ENCODE peak calls at places on chromosome 17, in six cellular contexts. One of them, this sample, is unnamed.

GRCh38 chr17:29597361-29598172 is 4.6 kb downstream of the ANKRD13B start:
- DNase-seq in choroid plexus epithelial cell: no peak
- DNase-seq in transverse colon: no peak
- DNase-seq in neural progenitor cell: peak
- DNase-seq in Peyer's patch: no peak
- DNase-seq in HFFc6: no peak
- DNase-seq in this sample: no peak

GRCh38 chr17:75679706-75680201 is 12.6 kb downstream of the SAP30BP start:
- DNase-seq in Peyer's patch: no peak
- DNase-seq in choroid plexus epithelial cell: peak
- DNase-seq in transverse colon: peak
- DNase-seq in neural progenitor cell: no peak
- DNase-seq in HFFc6: peak
- DNase-seq in this sample: no peak

GRCh38 chr17:8868529-8868951 is 1.1 kb upstream of the PIK3R6 start:
- DNase-seq in neural progenitor cell: no peak
- DNase-seq in HFFc6: no peak
- DNase-seq in Peyer's patch: no peak
- DNase-seq in choroid plexus epithelial cell: no peak
- DNase-seq in transverse colon: no peak
- DNase-seq in this sample: no peak

GRCh38 chr17:70597774-70598173 is 428.4 kb downstream of the KCNJ2 start:
- DNase-seq in neural progenitor cell: no peak
- DNase-seq in Peyer's patch: no peak
- DNase-seq in HFFc6: no peak
- DNase-seq in transverse colon: no peak
- DNase-seq in choroid plexus epithelial cell: no peak
- DNase-seq in this sample: no peak

GRCh38 chr17:66978514-66979061 is 14.1 kb downstream of the CACNG4 start:
- DNase-seq in neural progenitor cell: no peak
- DNase-seq in HFFc6: no peak
- DNase-seq in choroid plexus epithelial cell: no peak
- DNase-seq in transverse colon: no peak
- DNase-seq in Peyer's patch: no peak
- DNase-seq in this sample: no peak

GRCh38 chr17:68398731-68399637 is 58.3 kb downstream of the WIPI1 start:
- DNase-seq in Peyer's patch: peak
- DNase-seq in HFFc6: peak
- DNase-seq in neural progenitor cell: peak
- DNase-seq in transverse colon: peak
- DNase-seq in choroid plexus epithelial cell: peak
- DNase-seq in this sample: peak

GRCh38 chr17:40327244-40327666 is 18.3 kb downstream of the RARA start:
- DNase-seq in choroid plexus epithelial cell: no peak
- DNase-seq in Peyer's patch: peak
- DNase-seq in transverse colon: no peak
- DNase-seq in HFFc6: no peak
- DNase-seq in neural progenitor cell: no peak
- DNase-seq in this sample: no peak

GRCh38 chr17:42585353-42585752 is 7.8 kb upstream of the PSMC3IP start:
- DNase-seq in transverse colon: no peak
- DNase-seq in HFFc6: no peak
- DNase-seq in neural progenitor cell: no peak
- DNase-seq in Peyer's patch: no peak
- DNase-seq in choroid plexus epithelial cell: peak
- DNase-seq in this sample: no peak

GRCh38 chr17:15912416-15912955 is 32.4 kb upstream of the ADORA2B start:
- DNase-seq in transverse colon: no peak
- DNase-seq in HFFc6: no peak
- DNase-seq in neural progenitor cell: no peak
- DNase-seq in Peyer's patch: no peak
- DNase-seq in choroid plexus epithelial cell: no peak
- DNase-seq in this sample: no peak

DNA sequence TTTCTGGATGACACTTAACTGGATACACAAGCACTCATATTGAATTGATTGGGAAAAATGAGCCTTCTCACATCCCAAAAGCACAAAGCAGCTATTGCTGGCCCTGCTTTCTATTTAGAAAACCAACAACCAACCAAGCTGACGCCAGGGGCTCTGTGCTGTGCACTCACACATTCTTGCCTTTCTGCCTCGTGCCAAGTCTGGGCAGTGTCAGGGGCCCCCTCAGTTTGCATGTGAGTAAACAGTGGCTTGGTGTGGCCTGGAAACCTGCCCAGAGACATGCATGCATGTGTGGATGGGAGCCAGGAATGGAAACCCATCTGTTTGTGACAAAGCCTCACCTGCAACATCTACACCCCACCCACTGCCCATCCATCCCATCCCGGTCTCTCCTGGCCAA is 20.3 kb downstream of the MIEF2 start:
- DNase-seq in transverse colon: no peak
- DNase-seq in HFFc6: no peak
- DNase-seq in choroid plexus epithelial cell: peak
- DNase-seq in neural progenitor cell: no peak
- DNase-seq in Peyer's patch: no peak
- DNase-seq in this sample: no peak
- TF ChIP-seq CTCF in transverse colon: no peak
- TF ChIP-seq CTCF in HFFc6: no peak
- TF ChIP-seq CTCF in choroid plexus epithelial cell: no peak
- TF ChIP-seq CTCF in neural progenitor cell: no peak
- TF ChIP-seq CTCF in Peyer's patch: no peak
- TF ChIP-seq CTCF in this sample: no peak

GRCh38 chr17:37137070-37137610 is 188.4 kb downstream of the AATF start:
- DNase-seq in HFFc6: no peak
- DNase-seq in Peyer's patch: no peak
- DNase-seq in neural progenitor cell: no peak
- DNase-seq in transverse colon: no peak
- DNase-seq in choroid plexus epithelial cell: no peak
- DNase-seq in this sample: no peak
- TF ChIP-seq CTCF in HFFc6: peak
- TF ChIP-seq CTCF in Peyer's patch: no peak
- TF ChIP-seq CTCF in neural progenitor cell: no peak
- TF ChIP-seq CTCF in transverse colon: no peak
- TF ChIP-seq CTCF in choroid plexus epithelial cell: peak
- TF ChIP-seq CTCF in this sample: no peak

GRCh38 chr17:59845595-59846390 is 47.0 kb downstream of the TUBD1 start:
- DNase-seq in neural progenitor cell: no peak
- DNase-seq in Peyer's patch: no peak
- DNase-seq in HFFc6: peak
- DNase-seq in choroid plexus epithelial cell: peak
- DNase-seq in transverse colon: peak
- DNase-seq in this sample: peak
- TF ChIP-seq CTCF in neural progenitor cell: no peak
- TF ChIP-seq CTCF in Peyer's patch: peak
- TF ChIP-seq CTCF in HFFc6: peak
- TF ChIP-seq CTCF in choroid plexus epithelial cell: no peak
- TF ChIP-seq CTCF in transverse colon: no peak
- TF ChIP-seq CTCF in this sample: no peak

GRCh38 chr17:31487648-31488263 is 96.3 kb downstream of the RAB11FIP4 start:
- DNase-seq in neural progenitor cell: peak
- DNase-seq in Peyer's patch: peak
- DNase-seq in HFFc6: no peak
- DNase-seq in choroid plexus epithelial cell: no peak
- DNase-seq in transverse colon: peak
- DNase-seq in this sample: peak
- TF ChIP-seq CTCF in neural progenitor cell: no peak
- TF ChIP-seq CTCF in Peyer's patch: peak
- TF ChIP-seq CTCF in HFFc6: no peak
- TF ChIP-seq CTCF in choroid plexus epithelial cell: no peak
- TF ChIP-seq CTCF in transverse colon: no peak
- TF ChIP-seq CTCF in this sample: no peak

DNA sequence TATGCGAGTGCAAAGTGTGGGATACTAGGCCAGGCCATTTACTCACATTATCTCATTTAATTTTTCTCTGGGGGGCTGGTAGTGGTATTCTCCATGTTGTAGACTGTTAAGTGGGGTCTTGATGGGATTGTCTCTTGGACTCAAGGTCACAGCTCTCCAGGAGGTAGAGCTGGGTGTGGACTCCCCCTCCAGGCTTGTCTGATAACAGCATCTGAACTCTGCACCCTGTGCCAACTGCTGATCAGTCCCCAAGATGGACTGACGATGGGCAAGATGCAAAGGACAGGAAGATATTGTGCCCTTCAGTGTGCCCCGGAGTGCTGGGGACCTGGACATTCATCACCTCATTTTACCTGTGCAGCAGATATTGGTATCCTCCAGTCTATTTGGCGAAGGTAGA is 147.8 kb downstream of the MSI2 start:
- DNase-seq in HFFc6: no peak
- DNase-seq in choroid plexus epithelial cell: no peak
- DNase-seq in neural progenitor cell: no peak
- DNase-seq in Peyer's patch: no peak
- DNase-seq in transverse colon: no peak
- DNase-seq in this sample: no peak
- TF ChIP-seq CTCF in HFFc6: peak
- TF ChIP-seq CTCF in choroid plexus epithelial cell: no peak
- TF ChIP-seq CTCF in neural progenitor cell: no peak
- TF ChIP-seq CTCF in Peyer's patch: no peak
- TF ChIP-seq CTCF in transverse colon: no peak
- TF ChIP-seq CTCF in this sample: no peak